ENCODE peak calls at places on chromosomes 7 and 10, in ten cellular contexts. One of them, this sample, is unnamed.

GRCh38 chr7:18570441-18570840 is 74.9 kb downstream of the HDAC9 start:
- DNase-seq in H54: no peak
- DNase-seq in Jurkat, Clone E6-1: no peak
- DNase-seq in fibroblast of mammary gland: no peak
- DNase-seq in activated effector memory CD4-positive, alpha-beta T cell treated with Interleukin-2 at 50 U/mL for 16 hours: no peak
- DNase-seq in NCI-H1105 treated with DMSO at 0.1 percent for 48 hours: peak; percentile 55
- DNase-seq in chondrocyte: no peak
- DNase-seq in renal cortical epithelial cell: no peak
- DNase-seq in activated naive CD4-positive, alpha-beta T cell: no peak
- DNase-seq in adipocyte: no peak
- DNase-seq in this sample: no peak

GRCh38 chr10:23448802-23449570 is 10.1 kb downstream of the OTUD1 start:
- DNase-seq in H54: no peak
- DNase-seq in Jurkat, Clone E6-1: no peak
- DNase-seq in fibroblast of mammary gland: no peak
- DNase-seq in activated effector memory CD4-positive, alpha-beta T cell treated with Interleukin-2 at 50 U/mL for 16 hours: no peak
- DNase-seq in NCI-H1105 treated with DMSO at 0.1 percent for 48 hours: no peak
- DNase-seq in chondrocyte: no peak
- DNase-seq in renal cortical epithelial cell: peak; percentile 44
- DNase-seq in activated naive CD4-positive, alpha-beta T cell: no peak
- DNase-seq in adipocyte: no peak
- DNase-seq in this sample: no peak

GRCh38 chr7:149772236-149772820 is 1.1 kb downstream of the ZNF467 start:
- DNase-seq in H54: peak; percentile 41
- DNase-seq in Jurkat, Clone E6-1: no peak
- DNase-seq in fibroblast of mammary gland: no peak
- DNase-seq in activated effector memory CD4-positive, alpha-beta T cell treated with Interleukin-2 at 50 U/mL for 16 hours: no peak
- DNase-seq in NCI-H1105 treated with DMSO at 0.1 percent for 48 hours: no peak
- DNase-seq in chondrocyte: peak; percentile 71
- DNase-seq in renal cortical epithelial cell: no peak
- DNase-seq in activated naive CD4-positive, alpha-beta T cell: no peak
- DNase-seq in adipocyte: no peak
- DNase-seq in this sample: peak; percentile 79

GRCh38 chr7:54995631-54996340 is 23.0 kb upstream of the EGFR start:
- DNase-seq in H54: peak; percentile 85
- DNase-seq in Jurkat, Clone E6-1: peak; percentile 32
- DNase-seq in fibroblast of mammary gland: peak; percentile 82
- DNase-seq in activated effector memory CD4-positive, alpha-beta T cell treated with Interleukin-2 at 50 U/mL for 16 hours: no peak
- DNase-seq in NCI-H1105 treated with DMSO at 0.1 percent for 48 hours: no peak
- DNase-seq in chondrocyte: no peak
- DNase-seq in renal cortical epithelial cell: peak; percentile 96
- DNase-seq in activated naive CD4-positive, alpha-beta T cell: no peak
- DNase-seq in adipocyte: peak; percentile 59
- DNase-seq in this sample: no peak

GRCh38 chr10:127872011-127872741 is 20.6 kb downstream of the CLRN3 start:
- DNase-seq in H54: no peak
- DNase-seq in Jurkat, Clone E6-1: peak; percentile 87
- DNase-seq in fibroblast of mammary gland: peak; percentile 70
- DNase-seq in activated effector memory CD4-positive, alpha-beta T cell treated with Interleukin-2 at 50 U/mL for 16 hours: no peak
- DNase-seq in NCI-H1105 treated with DMSO at 0.1 percent for 48 hours: no peak
- DNase-seq in chondrocyte: no peak
- DNase-seq in renal cortical epithelial cell: no peak
- DNase-seq in activated naive CD4-positive, alpha-beta T cell: no peak
- DNase-seq in adipocyte: no peak
- DNase-seq in this sample: no peak

GRCh38 chr10:68348265-68348741 is 15.6 kb upstream of the PBLD start:
- DNase-seq in H54: peak; percentile 38
- DNase-seq in Jurkat, Clone E6-1: peak; percentile 68
- DNase-seq in fibroblast of mammary gland: peak; percentile 66
- DNase-seq in activated effector memory CD4-positive, alpha-beta T cell treated with Interleukin-2 at 50 U/mL for 16 hours: peak; percentile 18
- DNase-seq in NCI-H1105 treated with DMSO at 0.1 percent for 48 hours: peak; percentile 9
- DNase-seq in chondrocyte: no peak
- DNase-seq in renal cortical epithelial cell: peak; percentile 59
- DNase-seq in activated naive CD4-positive, alpha-beta T cell: no peak
- DNase-seq in adipocyte: peak; percentile 71
- DNase-seq in this sample: no peak

GRCh38 chr10:93383562-93383981 is 98.6 kb downstream of the MYOF start:
- DNase-seq in H54: peak; percentile 76
- DNase-seq in Jurkat, Clone E6-1: no peak
- DNase-seq in fibroblast of mammary gland: peak; percentile 95
- DNase-seq in activated effector memory CD4-positive, alpha-beta T cell treated with Interleukin-2 at 50 U/mL for 16 hours: no peak
- DNase-seq in NCI-H1105 treated with DMSO at 0.1 percent for 48 hours: no peak
- DNase-seq in chondrocyte: no peak
- DNase-seq in renal cortical epithelial cell: peak; percentile 25
- DNase-seq in activated naive CD4-positive, alpha-beta T cell: no peak
- DNase-seq in adipocyte: peak; percentile 82
- DNase-seq in this sample: no peak

GRCh38 chr10:75096749-75097148 is 14.7 kb upstream of the SAMD8 start:
- DNase-seq in H54: no peak
- DNase-seq in Jurkat, Clone E6-1: no peak
- DNase-seq in fibroblast of mammary gland: no peak
- DNase-seq in activated effector memory CD4-positive, alpha-beta T cell treated with Interleukin-2 at 50 U/mL for 16 hours: no peak
- DNase-seq in NCI-H1105 treated with DMSO at 0.1 percent for 48 hours: no peak
- DNase-seq in chondrocyte: no peak
- DNase-seq in renal cortical epithelial cell: peak; percentile 4
- DNase-seq in activated naive CD4-positive, alpha-beta T cell: no peak
- DNase-seq in adipocyte: no peak
- DNase-seq in this sample: no peak

GRCh38 chr10:111076682-111077661 is at the start of gene ADRA2A:
- DNase-seq in H54: no peak
- DNase-seq in Jurkat, Clone E6-1: no peak
- DNase-seq in fibroblast of mammary gland: peak; percentile 34
- DNase-seq in activated effector memory CD4-positive, alpha-beta T cell treated with Interleukin-2 at 50 U/mL for 16 hours: no peak
- DNase-seq in NCI-H1105 treated with DMSO at 0.1 percent for 48 hours: peak; percentile 74
- DNase-seq in chondrocyte: no peak
- DNase-seq in renal cortical epithelial cell: peak; percentile 16
- DNase-seq in activated naive CD4-positive, alpha-beta T cell: no peak
- DNase-seq in adipocyte: peak; percentile 54
- DNase-seq in this sample: peak; percentile 57

GRCh38 chr7:151626422-151627115 is 106.9 kb upstream of the RHEB start:
- DNase-seq in H54: no peak
- DNase-seq in Jurkat, Clone E6-1: peak; percentile 19
- DNase-seq in fibroblast of mammary gland: no peak
- DNase-seq in activated effector memory CD4-positive, alpha-beta T cell treated with Interleukin-2 at 50 U/mL for 16 hours: no peak
- DNase-seq in NCI-H1105 treated with DMSO at 0.1 percent for 48 hours: peak; percentile 54
- DNase-seq in chondrocyte: no peak
- DNase-seq in renal cortical epithelial cell: peak; percentile 67
- DNase-seq in activated naive CD4-positive, alpha-beta T cell: no peak
- DNase-seq in adipocyte: no peak
- DNase-seq in this sample: no peak

GRCh38 chr10:86103391-86104101 is 263.0 kb downstream of the GRID1 start:
- DNase-seq in H54: no peak
- DNase-seq in Jurkat, Clone E6-1: peak; percentile 49
- DNase-seq in fibroblast of mammary gland: no peak
- DNase-seq in activated effector memory CD4-positive, alpha-beta T cell treated with Interleukin-2 at 50 U/mL for 16 hours: no peak
- DNase-seq in NCI-H1105 treated with DMSO at 0.1 percent for 48 hours: no peak
- DNase-seq in chondrocyte: peak; percentile 62
- DNase-seq in renal cortical epithelial cell: no peak
- DNase-seq in activated naive CD4-positive, alpha-beta T cell: no peak
- DNase-seq in adipocyte: no peak
- DNase-seq in this sample: no peak

GRCh38 chr10:61869772-61870520 is 31.6 kb upstream of the ARID5B start:
- DNase-seq in H54: no peak
- DNase-seq in Jurkat, Clone E6-1: no peak
- DNase-seq in fibroblast of mammary gland: peak; percentile 36
- DNase-seq in activated effector memory CD4-positive, alpha-beta T cell treated with Interleukin-2 at 50 U/mL for 16 hours: no peak
- DNase-seq in NCI-H1105 treated with DMSO at 0.1 percent for 48 hours: no peak
- DNase-seq in chondrocyte: no peak
- DNase-seq in renal cortical epithelial cell: peak; percentile 62
- DNase-seq in activated naive CD4-positive, alpha-beta T cell: no peak
- DNase-seq in adipocyte: peak; percentile 58
- DNase-seq in this sample: no peak

GRCh38 chr7:138934861-138935260 is 46.3 kb downstream of the KIAA1549 start:
- DNase-seq in H54: no peak
- DNase-seq in Jurkat, Clone E6-1: no peak
- DNase-seq in fibroblast of mammary gland: peak; percentile 33
- DNase-seq in activated effector memory CD4-positive, alpha-beta T cell treated with Interleukin-2 at 50 U/mL for 16 hours: no peak
- DNase-seq in NCI-H1105 treated with DMSO at 0.1 percent for 48 hours: no peak
- DNase-seq in chondrocyte: no peak
- DNase-seq in renal cortical epithelial cell: peak; percentile 74
- DNase-seq in activated naive CD4-positive, alpha-beta T cell: no peak
- DNase-seq in adipocyte: peak; percentile 62
- DNase-seq in this sample: no peak

GRCh38 chr10:6920072-6921019 is 340.3 kb upstream of the PRKCQ start:
- DNase-seq in H54: no peak
- DNase-seq in Jurkat, Clone E6-1: peak; percentile 89
- DNase-seq in fibroblast of mammary gland: peak; percentile 51
- DNase-seq in activated effector memory CD4-positive, alpha-beta T cell treated with Interleukin-2 at 50 U/mL for 16 hours: peak; percentile 60
- DNase-seq in NCI-H1105 treated with DMSO at 0.1 percent for 48 hours: peak; percentile 1
- DNase-seq in chondrocyte: no peak
- DNase-seq in renal cortical epithelial cell: peak; percentile 39
- DNase-seq in activated naive CD4-positive, alpha-beta T cell: peak; percentile 47
- DNase-seq in adipocyte: peak; percentile 49
- DNase-seq in this sample: peak; percentile 91

GRCh38 chr7:27128776-27129728 is 1.5 kb downstream of the HOXA4 start:
- DNase-seq in H54: no peak
- DNase-seq in Jurkat, Clone E6-1: no peak
- DNase-seq in fibroblast of mammary gland: no peak
- DNase-seq in activated effector memory CD4-positive, alpha-beta T cell treated with Interleukin-2 at 50 U/mL for 16 hours: no peak
- DNase-seq in NCI-H1105 treated with DMSO at 0.1 percent for 48 hours: no peak
- DNase-seq in chondrocyte: no peak
- DNase-seq in renal cortical epithelial cell: no peak
- DNase-seq in activated naive CD4-positive, alpha-beta T cell: no peak
- DNase-seq in adipocyte: no peak
- DNase-seq in this sample: no peak

GRCh38 chr10:131553121-131553520 is 241.6 kb upstream of the TCERG1L start:
- DNase-seq in H54: no peak
- DNase-seq in Jurkat, Clone E6-1: no peak
- DNase-seq in fibroblast of mammary gland: no peak
- DNase-seq in activated effector memory CD4-positive, alpha-beta T cell treated with Interleukin-2 at 50 U/mL for 16 hours: no peak
- DNase-seq in NCI-H1105 treated with DMSO at 0.1 percent for 48 hours: no peak
- DNase-seq in chondrocyte: no peak
- DNase-seq in renal cortical epithelial cell: no peak
- DNase-seq in activated naive CD4-positive, alpha-beta T cell: no peak
- DNase-seq in adipocyte: no peak
- DNase-seq in this sample: no peak

GRCh38 chr7:9307131-9307530 is 873.7 kb downstream of the NXPH1 start:
- DNase-seq in H54: no peak
- DNase-seq in Jurkat, Clone E6-1: no peak
- DNase-seq in fibroblast of mammary gland: no peak
- DNase-seq in activated effector memory CD4-positive, alpha-beta T cell treated with Interleukin-2 at 50 U/mL for 16 hours: no peak
- DNase-seq in NCI-H1105 treated with DMSO at 0.1 percent for 48 hours: no peak
- DNase-seq in chondrocyte: no peak
- DNase-seq in renal cortical epithelial cell: no peak
- DNase-seq in activated naive CD4-positive, alpha-beta T cell: no peak
- DNase-seq in adipocyte: no peak
- DNase-seq in this sample: no peak

GRCh38 chr7:1719913-1720312 is 49.8 kb downstream of the ELFN1 start:
- DNase-seq in H54: no peak
- DNase-seq in Jurkat, Clone E6-1: no peak
- DNase-seq in fibroblast of mammary gland: no peak
- DNase-seq in activated effector memory CD4-positive, alpha-beta T cell treated with Interleukin-2 at 50 U/mL for 16 hours: no peak
- DNase-seq in NCI-H1105 treated with DMSO at 0.1 percent for 48 hours: no peak
- DNase-seq in chondrocyte: no peak
- DNase-seq in renal cortical epithelial cell: no peak
- DNase-seq in activated naive CD4-positive, alpha-beta T cell: no peak
- DNase-seq in adipocyte: no peak
- DNase-seq in this sample: no peak

GRCh38 chr10:62903828-62904227 is 87.7 kb upstream of the EGR2 start:
- DNase-seq in H54: no peak
- DNase-seq in Jurkat, Clone E6-1: no peak
- DNase-seq in fibroblast of mammary gland: peak; percentile 72
- DNase-seq in activated effector memory CD4-positive, alpha-beta T cell treated with Interleukin-2 at 50 U/mL for 16 hours: no peak
- DNase-seq in NCI-H1105 treated with DMSO at 0.1 percent for 48 hours: no peak
- DNase-seq in chondrocyte: no peak
- DNase-seq in renal cortical epithelial cell: peak; percentile 45
- DNase-seq in activated naive CD4-positive, alpha-beta T cell: no peak
- DNase-seq in adipocyte: no peak
- DNase-seq in this sample: no peak

GRCh38 chr7:130673066-130673465 is 4.5 kb upstream of the COPG2 start:
- DNase-seq in H54: no peak
- DNase-seq in Jurkat, Clone E6-1: no peak
- DNase-seq in fibroblast of mammary gland: peak; percentile 65
- DNase-seq in activated effector memory CD4-positive, alpha-beta T cell treated with Interleukin-2 at 50 U/mL for 16 hours: no peak
- DNase-seq in NCI-H1105 treated with DMSO at 0.1 percent for 48 hours: no peak
- DNase-seq in chondrocyte: no peak
- DNase-seq in renal cortical epithelial cell: no peak
- DNase-seq in activated naive CD4-positive, alpha-beta T cell: no peak
- DNase-seq in adipocyte: no peak
- DNase-seq in this sample: no peak

GRCh38 chr10:57955076-57955475 is 312.6 kb downstream of the IPMK start:
- DNase-seq in H54: no peak
- DNase-seq in Jurkat, Clone E6-1: no peak
- DNase-seq in fibroblast of mammary gland: peak; percentile 58
- DNase-seq in activated effector memory CD4-positive, alpha-beta T cell treated with Interleukin-2 at 50 U/mL for 16 hours: no peak
- DNase-seq in NCI-H1105 treated with DMSO at 0.1 percent for 48 hours: no peak
- DNase-seq in chondrocyte: no peak
- DNase-seq in renal cortical epithelial cell: peak; percentile 54
- DNase-seq in activated naive CD4-positive, alpha-beta T cell: no peak
- DNase-seq in adipocyte: peak; percentile 48
- DNase-seq in this sample: no peak

GRCh38 chr7:130242198-130243014 is 24.3 kb upstream of the CPA2 start:
- DNase-seq in H54: peak; percentile 49
- DNase-seq in Jurkat, Clone E6-1: no peak
- DNase-seq in fibroblast of mammary gland: peak; percentile 35
- DNase-seq in activated effector memory CD4-positive, alpha-beta T cell treated with Interleukin-2 at 50 U/mL for 16 hours: no peak
- DNase-seq in NCI-H1105 treated with DMSO at 0.1 percent for 48 hours: peak; percentile 63
- DNase-seq in chondrocyte: no peak
- DNase-seq in renal cortical epithelial cell: peak; percentile 21
- DNase-seq in activated naive CD4-positive, alpha-beta T cell: peak; percentile 43
- DNase-seq in adipocyte: peak; percentile 75
- DNase-seq in this sample: peak; percentile 61

This sample was measured in lower lobe of right lung.